ENCODE peak calls at places on chromosomes 16 and 17, in four cellular contexts. F is GM12878, U is HCT116, C is K562. G is an unnamed sample.

GRCh38 chr17:39951924-39952664 is 10.7 kb upstream of the GSDMA start:
- DNase-seq in F (no peak), U (no peak), C (no peak), G (no peak)

GRCh38 chr17:82334622-82335394 is 1.2 kb upstream of the SECTM1 start:
- DNase-seq in F (no peak), U (no peak), C (no peak), G (no peak)

GRCh38 chr17:80737106-80738019 is 192.7 kb downstream of the RPTOR start:
- DNase-seq in F (peak), U (no peak), C (no peak), G (no peak)

GRCh38 chr17:75814900-75815373 is 29.3 kb downstream of the UNC13D start:
- DNase-seq in F (no peak), U (no peak), C (no peak), G (no peak)

GRCh38 chr16:30985401-30986128 is 558 bp downstream of the HSD3B7 start:
- DNase-seq in F (no peak), U (peak), C (peak), G (no peak)

GRCh38 chr16:15398618-15399316 is 3.2 kb downstream of the MPV17L start:
- DNase-seq in F (no peak), U (no peak), C (no peak), G (no peak)

GRCh38 chr17:59707971-59708425 is 544 bp downstream of the VMP1 start:
- DNase-seq in F (no peak), U (no peak), C (no peak), G (no peak)

GRCh38 chr17:73521376-73521775 is 122.9 kb downstream of the SDK2 start:
- DNase-seq in F (no peak), U (no peak), C (no peak), G (no peak)

GRCh38 chr17:49515196-49515770 is 20.2 kb downstream of the NGFR start:
- DNase-seq in F (peak), U (peak), C (peak), G (no peak)

GRCh38 chr17:9239260-9239820 is 218.0 kb downstream of the NTN1 start:
- DNase-seq in F (no peak), U (no peak), C (no peak), G (no peak)

GRCh38 chr17:75619506-75620431 is 13.5 kb upstream of the SMIM5 start:
- DNase-seq in F (no peak), U (no peak), C (peak), G (peak)

GRCh38 chr17:79648181-79648831 is 37.5 kb upstream of the RBFOX3 start:
- DNase-seq in F (no peak), U (no peak), C (no peak), G (no peak)

GRCh38 chr17:58401287-58401686 is 16.0 kb downstream of the RNF43 start:
- DNase-seq in F (no peak), U (no peak), C (no peak), G (no peak)

GRCh38 chr17:19943599-19943998 is 34.0 kb downstream of the AKAP10 start:
- DNase-seq in F (no peak), U (no peak), C (no peak), G (no peak)

GRCh38 chr16:88405325-88406060 is 22.7 kb downstream of the ZNF469 start:
- DNase-seq in F (no peak), U (no peak), C (no peak), G (no peak)

GRCh38 chr17:49360796-49361128 is 1.3 kb downstream of the ZNF652 start:
- DNase-seq in F (no peak), U (no peak), C (no peak), G (no peak)

GRCh38 chr16:15807603-15808009 is 49.2 kb downstream of the MYH11 start:
- DNase-seq in F (no peak), U (no peak), C (peak), G (no peak)

GRCh38 chr17:58354541-58355216 is 2.7 kb upstream of the SUPT4H1 start:
- DNase-seq in F (no peak), U (no peak), C (no peak), G (no peak)

DNA sequence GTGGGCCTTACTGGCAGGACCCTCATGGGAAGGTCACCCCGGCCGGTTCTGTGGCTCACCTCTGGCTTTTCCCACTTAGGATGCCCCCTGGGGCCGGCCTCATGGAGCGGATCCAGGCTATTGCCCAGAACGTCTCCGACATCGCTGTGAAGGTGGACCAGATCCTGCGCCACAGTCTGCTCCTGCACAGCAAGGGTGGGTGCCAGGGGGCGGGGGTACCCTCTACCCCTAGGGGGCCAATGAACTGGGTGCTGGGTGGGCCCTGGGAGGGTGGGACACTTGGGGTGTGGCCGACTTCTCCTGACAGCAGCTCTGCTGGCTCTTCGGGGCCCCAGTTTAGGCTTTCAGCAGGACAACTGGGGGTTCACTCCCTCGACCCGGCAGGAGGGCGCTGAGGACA is 34.3 kb downstream of the MGAT5B start:
- DNase-seq in F (no peak), U (no peak), C (no peak), G (no peak)
- TF ChIP-seq EZH2 in F (no peak), U (no peak), C (no peak), G (no peak)

GRCh38 chr17:35257080-35257701 is 14.3 kb downstream of the SLFN5 start:
- DNase-seq in F (no peak), U (peak), C (no peak), G (no peak)
- TF ChIP-seq EGR1 in F (no peak), U (no peak), C (no peak), G (no peak)

DNA sequence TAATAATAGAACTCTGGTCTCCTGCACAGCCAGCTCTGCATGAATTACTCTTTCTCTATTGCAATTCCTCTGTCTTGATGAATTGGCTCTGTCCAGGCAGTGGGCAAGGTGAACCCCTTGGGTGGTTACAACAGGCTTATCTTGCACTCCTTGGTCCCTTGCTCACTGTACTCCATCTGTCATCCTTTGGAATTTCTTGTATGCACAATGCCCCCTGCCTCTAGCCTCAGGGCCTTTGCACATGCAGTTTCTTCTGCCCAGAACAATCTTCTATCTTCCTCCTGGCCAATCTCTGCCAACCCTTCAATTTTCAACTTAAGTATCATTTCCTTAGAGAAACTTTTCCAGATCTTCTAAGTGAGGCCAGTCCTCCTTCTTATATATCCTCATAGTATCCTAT is 114.7 kb upstream of the NLRP1 start:
- DNase-seq in F (no peak), U (no peak), C (no peak), G (no peak)
- TF ChIP-seq EZH2 in F (no peak), U (no peak), C (no peak), G (no peak)

GRCh38 chr16:11117576-11118211 is 138.3 kb downstream of the SOCS1 start:
- DNase-seq in F (peak), U (no peak), C (no peak), G (no peak)

GRCh38 chr16:11111891-11112634 is 143.9 kb downstream of the SOCS1 start:
- DNase-seq in F (no peak), U (no peak), C (no peak), G (no peak)

GRCh38 chr16:11111166-11111565 is 144.8 kb downstream of the SOCS1 start:
- DNase-seq in F (no peak), U (no peak), C (no peak), G (no peak)

GRCh38 chr16:11112723-11113348 is 143.2 kb downstream of the SOCS1 start:
- DNase-seq in F (peak), U (no peak), C (peak), G (no peak)

DNA sequence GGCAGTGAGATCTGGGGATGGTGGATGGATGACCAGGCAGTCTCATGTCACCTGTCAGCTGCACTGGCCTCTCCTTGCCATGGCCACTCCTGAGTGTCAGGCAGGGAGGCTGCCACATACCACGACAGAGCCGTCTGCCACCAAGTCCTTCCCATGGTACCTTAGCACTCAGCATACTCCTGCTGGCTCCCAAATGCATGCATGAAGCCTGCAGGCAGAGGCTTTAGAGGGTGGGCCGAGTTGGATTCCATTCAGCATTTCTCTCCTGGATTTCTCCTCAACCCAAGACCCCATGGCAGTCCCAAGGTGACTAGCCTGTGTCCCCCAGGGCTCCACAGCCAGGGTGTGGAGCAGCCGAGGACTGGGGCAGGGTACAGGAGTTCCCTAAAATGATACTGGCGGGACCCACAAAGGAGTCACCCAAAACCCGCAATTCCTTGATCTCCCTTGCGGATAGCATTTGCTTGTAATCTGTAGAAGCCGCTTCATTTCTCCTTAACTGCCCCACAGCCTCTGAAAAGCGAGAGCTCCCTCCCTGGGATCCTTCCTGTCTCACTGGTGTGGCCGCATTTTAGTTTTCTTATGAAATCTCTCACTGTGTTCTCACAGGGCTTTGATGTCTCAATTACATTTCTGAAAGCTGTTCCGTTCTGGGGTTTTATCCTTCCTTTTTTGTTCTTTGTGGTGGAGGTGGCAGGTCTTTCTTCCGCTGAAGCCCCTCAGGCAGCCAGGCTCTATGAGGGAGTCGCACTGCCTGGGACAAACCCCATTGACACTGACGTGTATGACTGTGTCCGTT is 141.4 kb downstream of the SOCS1 start:
- DNase-seq in F (no peak), U (no peak), C (no peak), G (no peak)
- TF ChIP-seq EGR1 in F (no peak), U (no peak), C (no peak), G (no peak)

GRCh38 chr16:11173426-11173825 is 82.6 kb downstream of the SOCS1 start:
- DNase-seq in F (no peak), U (no peak), C (no peak), G (no peak)

GRCh38 chr16:11171757-11172299 is 84.2 kb downstream of the SOCS1 start:
- DNase-seq in F (no peak), U (no peak), C (no peak), G (no peak)

GRCh38 chr16:11175106-11175795 is 80.8 kb downstream of the SOCS1 start:
- DNase-seq in F (peak), U (no peak), C (no peak), G (no peak)

GRCh38 chr16:11175850-11176341 is 80.1 kb downstream of the SOCS1 start:
- DNase-seq in F (peak), U (no peak), C (no peak), G (no peak)

GRCh38 chr16:11174141-11174540 is 81.9 kb downstream of the SOCS1 start:
- DNase-seq in F (no peak), U (no peak), C (no peak), G (no peak)
- TF ChIP-seq EZH2 in F (no peak), U (no peak), C (no peak), G (no peak)

GRCh38 chr17:77422104-77422782 is 281.5 kb downstream of the SEC14L1 start:
- DNase-seq in F (no peak), U (no peak), C (no peak), G (no peak)
- TF ChIP-seq EGR1 in F (no peak), U (no peak), C (no peak), G (no peak)

DNA sequence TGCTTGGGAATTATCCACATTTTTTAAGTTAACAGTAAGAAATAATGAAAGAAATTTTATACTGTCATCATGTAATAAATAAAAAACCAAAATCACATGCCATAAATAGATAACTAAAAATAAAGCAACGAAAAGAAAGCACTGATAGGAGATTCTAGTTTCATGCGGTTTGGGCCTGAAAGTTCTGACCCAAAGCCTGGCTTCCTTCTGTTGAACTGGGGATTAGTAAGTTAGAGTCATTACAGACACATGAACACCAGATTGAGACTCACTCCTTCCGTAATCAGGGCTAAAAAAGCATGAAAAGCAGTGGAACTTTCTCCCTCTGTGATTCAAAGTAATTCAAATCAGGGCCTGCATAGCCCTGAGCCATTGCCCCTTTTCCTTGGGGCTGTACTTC is 13.2 kb upstream of the SLC6A2 start:
- DNase-seq in F (no peak), U (no peak), C (no peak), G (no peak)
- TF ChIP-seq EZH2 in F (no peak), U (no peak), C (no peak), G (no peak)

GRCh38 chr17:74605361-74605760 is 13.3 kb upstream of the CD300LD start:
- DNase-seq in F (no peak), U (no peak), C (no peak), G (no peak)
- TF ChIP-seq EGR1 in F (no peak), U (no peak), C (no peak), G (no peak)

DNA sequence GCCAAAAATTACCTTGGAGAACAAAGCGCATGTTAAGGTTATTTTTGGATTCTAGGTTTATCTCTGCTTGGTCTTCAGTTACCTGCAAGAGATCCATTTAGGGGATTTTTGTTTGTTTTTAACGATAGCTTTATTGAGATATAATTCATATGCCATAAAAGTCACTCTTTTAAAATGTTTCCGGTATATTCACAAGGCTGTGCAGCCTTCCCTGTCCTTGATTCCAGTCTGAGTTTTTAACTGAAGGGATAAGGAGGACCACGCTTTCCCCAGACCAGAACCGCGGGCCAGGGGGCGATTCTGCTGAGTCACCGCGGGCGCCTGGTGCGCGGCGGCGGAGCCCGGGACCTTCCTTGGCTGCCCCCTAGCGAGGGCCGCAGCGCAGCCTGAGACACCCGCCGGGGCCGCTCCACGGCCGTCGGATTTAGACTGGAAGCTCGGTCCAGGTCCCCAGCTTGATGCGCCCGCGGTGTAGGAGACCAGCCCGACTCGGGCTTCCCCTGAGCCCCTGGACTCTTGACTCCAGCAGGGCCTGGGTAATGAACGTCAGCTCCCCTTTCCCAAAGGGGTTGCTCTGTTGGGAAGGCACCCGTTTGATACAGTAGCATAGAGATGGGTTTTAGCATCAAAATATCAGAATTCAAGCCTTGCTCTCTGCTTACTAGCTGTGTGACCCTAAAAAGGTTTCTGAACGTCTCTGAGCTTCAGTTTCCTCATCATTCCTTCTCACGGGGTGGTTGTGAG is 50.0 kb upstream of the STH start:
- DNase-seq in F (no peak), U (peak), C (peak), G (peak)
- TF ChIP-seq EZH2 in F (no peak), U (no peak), C (no peak), G (no peak)

GRCh38 chr16:19167710-19168172 is 299 bp upstream of the SYT17 start:
- DNase-seq in F (no peak), U (peak), C (peak), G (peak)
- TF ChIP-seq EGR1 in F (peak), U (no peak), C (no peak), G (peak)

G was measured in H1.